ENCODE peak calls at places on chromosomes 12 and 14, in five cellular contexts. L is amniotic stem cell, I is endodermal cell, B is GM04503, N is germinal center. S is an unnamed sample.

GRCh38 chr12:3802721-3803120 is 49.8 kb upstream of the CRACR2A start:
- DNase-seq in L (no peak), I (no peak), B (no peak), N (no peak), S (no peak)

GRCh38 chr14:37583358-37584210 is 11.5 kb downstream of the FOXA1 start:
- DNase-seq in L (no peak), I (peak), B (no peak), N (no peak), S (no peak)

GRCh38 chr12:52524898-52525591 is 4.9 kb upstream of the KRT5 start:
- DNase-seq in L (no peak), I (peak), B (no peak), N (no peak), S (no peak)

GRCh38 chr12:109385339-109386078 is 37.8 kb downstream of the MYO1H start:
- DNase-seq in L (peak), I (peak), B (peak), N (peak), S (peak)

GRCh38 chr12:120757949-120758348 is 32.3 kb downstream of the ACADS start:
- DNase-seq in L (no peak), I (no peak), B (no peak), N (no peak), S (no peak)

GRCh38 chr14:58755026-58755929 is 117.5 kb downstream of the DACT1 start:
- DNase-seq in L (no peak), I (no peak), B (no peak), N (no peak), S (no peak)

GRCh38 chr14:101973356-101973755 is 9.0 kb downstream of the DYNC1H1 start:
- DNase-seq in L (no peak), I (no peak), B (no peak), N (no peak), S (no peak)

GRCh38 chr12:127600211-127600610 is 666.8 kb upstream of the TMEM132C start:
- DNase-seq in L (no peak), I (no peak), B (no peak), N (no peak), S (no peak)

GRCh38 chr12:93015970-93016751 is 87.1 kb upstream of the EEA1 start:
- DNase-seq in L (no peak), I (no peak), B (no peak), N (no peak), S (no peak)

GRCh38 chr12:107325075-107325474 is 231.7 kb upstream of the CRY1 start:
- DNase-seq in L (no peak), I (no peak), B (no peak), N (no peak), S (no peak)

GRCh38 chr12:2334291-2335088 is 281.7 kb downstream of the CACNA1C start:
- DNase-seq in L (no peak), I (no peak), B (no peak), N (no peak), S (no peak)

GRCh38 chr14:101774814-101775213 is 13.3 kb downstream of the PPP2R5C start:
- DNase-seq in L (no peak), I (no peak), B (no peak), N (no peak), S (no peak)

GRCh38 chr14:43525647-43526046 is 981.4 kb downstream of the FSCB start:
- DNase-seq in L (no peak), I (no peak), B (no peak), N (no peak), S (no peak)

GRCh38 chr12:15122349-15122748 is 98.9 kb downstream of the RERG start:
- DNase-seq in L (no peak), I (no peak), B (no peak), N (no peak), S (no peak)

GRCh38 chr14:87797001-87797400 is 196.0 kb downstream of the GALC start:
- DNase-seq in L (no peak), I (peak), B (no peak), N (no peak), S (no peak)

GRCh38 chr14:34052658-34053014 is 101.8 kb upstream of the EGLN3 start:
- DNase-seq in L (no peak), I (peak), B (no peak), N (no peak), S (no peak)

GRCh38 chr14:85076111-85076510 is 453.8 kb upstream of the FLRT2 start:
- DNase-seq in L (no peak), I (no peak), B (no peak), N (no peak), S (no peak)

GRCh38 chr12:57540998-57541397 is 6.0 kb downstream of the DCTN2 start:
- DNase-seq in L (no peak), I (no peak), B (no peak), N (no peak), S (no peak)

GRCh38 chr12:53939141-53940108 is 794 bp downstream of the HOXC13 start:
- DNase-seq in L (no peak), I (peak), B (no peak), N (no peak), S (no peak)

GRCh38 chr12:52202361-52203078 is 10.7 kb upstream of the KRT80 start:
- DNase-seq in L (no peak), I (no peak), B (no peak), N (no peak), S (no peak)

GRCh38 chr12:89117448-89118034 is 234.8 kb downstream of the DUSP6 start:
- DNase-seq in L (no peak), I (no peak), B (no peak), N (no peak), S (no peak)

GRCh38 chr12:66900616-66901015 is 221.7 kb upstream of the GRIP1 start:
- DNase-seq in L (no peak), I (no peak), B (no peak), N (no peak), S (no peak)

GRCh38 chr14:68191567-68192321 is 372.2 kb downstream of the RAD51B start:
- DNase-seq in L (no peak), I (no peak), B (no peak), N (no peak), S (no peak)

GRCh38 chr12:132167610-132168310 is 23.5 kb downstream of the NOC4L start:
- DNase-seq in L (no peak), I (no peak), B (no peak), N (no peak), S (no peak)

GRCh38 chr12:538731-539539 is 79.2 kb downstream of the B4GALNT3 start:
- DNase-seq in L (no peak), I (no peak), B (no peak), N (no peak), S (no peak)

GRCh38 chr12:81333812-81334211 is 255.9 kb downstream of the ACSS3 start:
- DNase-seq in L (no peak), I (no peak), B (no peak), N (no peak), S (no peak)

GRCh38 chr12:125186471-125187147 is 121.4 kb downstream of the AACS start:
- DNase-seq in L (no peak), I (peak), B (no peak), N (peak), S (no peak)

GRCh38 chr14:69443296-69443805 is 41.2 kb upstream of the PLEKHD1 start:
- DNase-seq in L (no peak), I (no peak), B (no peak), N (no peak), S (no peak)

GRCh38 chr14:72701610-72702009 is 192.3 kb downstream of the DPF3 start:
- DNase-seq in L (no peak), I (peak), B (no peak), N (no peak), S (no peak)

GRCh38 chr12:65464930-65465329 is 186.4 kb downstream of the MSRB3 start:
- DNase-seq in L (peak), I (no peak), B (peak), N (no peak), S (peak)

GRCh38 chr14:102917469-102918211 is 4.8 kb upstream of the AMN start:
- DNase-seq in L (no peak), I (peak), B (no peak), N (peak), S (no peak)

GRCh38 chr14:91330846-91331245 is 86.3 kb upstream of the GPR68 start:
- DNase-seq in L (no peak), I (no peak), B (no peak), N (no peak), S (no peak)